ENCODE peak calls at places on chromosomes 7 and 10, in five cellular contexts. H is H9, O is trophoblast cell, W is mesenchymal stem cell, P is H1. B is an unnamed sample.

GRCh38 chr7:87414400-87415188 is 60.9 kb downstream of the ABCB4 start:
- DNase-seq in H (no peak), O (no peak), W (peak), P (no peak), B (no peak)

GRCh38 chr10:17432738-17433137 is 21.7 kb downstream of the ST8SIA6 start:
- DNase-seq in H (no peak), O (no peak), W (no peak), P (peak), B (no peak)

GRCh38 chr7:75905785-75906604 is 9.0 kb upstream of the POR start:
- DNase-seq in H (peak), O (peak), W (peak), P (peak), B (peak)

GRCh38 chr7:6516387-6516983 is 34.8 kb downstream of the GRID2IP start:
- DNase-seq in H (peak), O (peak), W (peak), P (peak), B (peak)

GRCh38 chr7:98229441-98229840 is 18.2 kb downstream of the BHLHA15 start:
- DNase-seq in H (no peak), O (no peak), W (no peak), P (no peak), B (no peak)

GRCh38 chr7:98935811-98936210 is 57.5 kb downstream of the TRRAP start:
- DNase-seq in H (no peak), O (no peak), W (no peak), P (no peak), B (no peak)

GRCh38 chr7:121366852-121367431 is 29.2 kb downstream of the FAM3C start:
- DNase-seq in H (no peak), O (peak), W (peak), P (no peak), B (peak)

GRCh38 chr10:102602272-102603045 is 41.8 kb upstream of the TRIM8 start:
- DNase-seq in H (no peak), O (no peak), W (peak), P (no peak), B (no peak)

GRCh38 chr10:132511092-132511491 is 26.5 kb upstream of the INPP5A start:
- DNase-seq in H (no peak), O (peak), W (no peak), P (no peak), B (no peak)

GRCh38 chr10:12943425-12943824 is 58.1 kb downstream of the CCDC3 start:
- DNase-seq in H (peak), O (no peak), W (no peak), P (peak), B (no peak)

GRCh38 chr7:154373951-154374350 is 321.8 kb downstream of the DPP6 start:
- DNase-seq in H (no peak), O (no peak), W (no peak), P (no peak), B (no peak)

DNA sequence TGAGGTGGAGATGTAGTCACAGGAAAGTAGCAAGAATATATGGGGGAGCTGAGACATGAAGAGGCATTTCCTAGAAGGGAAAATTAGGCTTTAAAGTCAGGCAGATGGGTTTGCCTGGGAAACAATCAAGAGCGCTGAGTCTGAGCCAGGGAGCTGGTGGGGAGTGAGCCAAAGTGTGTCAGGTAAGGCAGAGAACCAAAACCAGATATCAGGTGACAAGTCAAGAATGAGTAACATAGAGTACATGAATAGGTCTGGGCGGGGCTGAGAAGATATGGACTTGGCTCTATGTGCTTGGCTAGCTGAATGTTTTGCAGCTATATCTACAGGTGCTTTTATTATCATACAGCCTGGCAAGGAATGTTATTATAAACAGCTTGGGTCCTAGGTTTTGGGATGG is 49.3 kb downstream of the GPR141 start:
- DNase-seq in H (no peak), O (no peak), W (no peak), P (no peak), B (no peak)
- H2BK12ac ChIP-seq in H (no peak), O (no peak), W (no peak), P (no peak), B (no peak)

DNA sequence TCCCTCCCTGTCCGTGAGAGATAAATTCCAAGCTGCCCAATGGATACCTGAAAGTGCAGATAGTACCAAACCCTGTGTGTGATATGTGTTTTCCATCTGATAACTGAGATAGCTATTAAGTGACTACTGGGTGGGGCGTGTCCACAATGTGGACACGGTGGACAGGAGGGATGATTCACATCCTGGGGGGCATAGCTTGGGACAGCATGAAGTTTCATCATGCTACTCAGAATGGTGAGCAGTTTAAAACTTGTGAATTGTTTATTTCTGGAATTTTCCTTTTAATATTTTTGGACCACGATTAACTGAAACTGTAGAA is 158.6 kb downstream of the CREB5 start:
- DNase-seq in H (no peak), O (peak), W (peak), P (no peak), B (no peak)
- H2BK12ac ChIP-seq in H (no peak), O (no peak), W (no peak), P (no peak), B (no peak)

GRCh38 chr10:21500578-21500910 is 24.9 kb downstream of the SKIDA1 start:
- DNase-seq in H (no peak), O (no peak), W (no peak), P (no peak), B (no peak)
- H2BK12ac ChIP-seq in H (no peak), O (peak), W (peak), P (peak), B (peak)

GRCh38 chr10:59131673-59132072 is 44.8 kb upstream of the PHYHIPL start:
- DNase-seq in H (no peak), O (no peak), W (no peak), P (no peak), B (no peak)

GRCh38 chr10:59126992-59127391 is 49.5 kb upstream of the PHYHIPL start:
- DNase-seq in H (no peak), O (peak), W (no peak), P (no peak), B (no peak)

GRCh38 chr10:59126277-59126676 is 50.2 kb upstream of the PHYHIPL start:
- DNase-seq in H (no peak), O (no peak), W (no peak), P (no peak), B (peak)

GRCh38 chr10:59127991-59128390 is 48.5 kb upstream of the PHYHIPL start:
- DNase-seq in H (no peak), O (no peak), W (no peak), P (no peak), B (no peak)

DNA sequence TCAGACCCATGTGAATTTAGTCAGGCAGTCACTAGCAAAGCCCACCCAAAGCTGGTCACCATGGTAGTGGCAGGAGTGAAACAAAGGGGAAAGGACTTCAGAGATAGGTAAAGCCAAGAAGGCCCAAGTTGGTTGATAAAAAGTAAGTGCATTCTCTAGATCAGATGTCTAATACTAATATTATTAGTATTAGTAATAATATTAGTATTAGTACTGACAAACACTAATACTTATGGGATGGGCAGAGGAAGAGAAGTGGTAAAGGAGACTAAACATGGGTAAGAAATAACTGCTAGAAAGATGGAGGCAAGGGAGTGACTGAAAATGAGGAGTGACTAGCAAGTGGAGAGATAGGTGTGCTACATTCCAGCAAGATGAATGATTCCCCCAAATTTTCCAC is 46.6 kb upstream of the PHYHIPL start:
- DNase-seq in H (no peak), O (no peak), W (no peak), P (no peak), B (no peak)
- H2BK12ac ChIP-seq in H (no peak), O (no peak), W (no peak), P (no peak), B (no peak)

B was measured in neuronal stem cell.